ENCODE peak calls at places on chromosomes 1 and 21, in ten cellular contexts. N is GM23248; Y is stimulated activated CD4-positive, alpha-beta T cell treated with anti-CD3 and anti-CD28 coated beads, TNF-alpha, amount 100 ng/mL, for 24 hours; G is NCI-H1105 treated with DMSO at 0.1 percent for 48 hours; U is iris pigment epithelial cell; J is BE2C; L is fibroblast of gingiva; I is endothelial cell of umbilical vein; V is C1 segment of cervical spinal cord; W is SHP77. Z is an unnamed sample.

GRCh38 chr1:182054698-182055326 is 6.7 kb downstream of the ZNF648 start:
- DNase-seq in G (peak), U (peak), V (no peak), I (peak), J (peak), L (no peak), Y (peak), W (peak), N (peak), Z (no peak)

GRCh38 chr21:41943468-41944250 is 10.2 kb downstream of the C2CD2 start:
- DNase-seq in G (no peak), J (no peak), V (no peak), W (no peak), U (no peak), Y (no peak), L (no peak), N (no peak), I (no peak), Z (no peak)

GRCh38 chr1:20278692-20279130 is 12.0 kb upstream of the VWA5B1 start:
- DNase-seq in N (no peak), Y (no peak), L (no peak), W (no peak), I (no peak), V (no peak), U (no peak), J (no peak), G (no peak), Z (no peak)

GRCh38 chr1:201254625-201255469 is 28.5 kb upstream of the PKP1 start:
- DNase-seq in U (peak), N (peak), J (peak), L (no peak), I (peak), G (peak), W (peak), Y (peak), V (no peak), Z (no peak)

GRCh38 chr1:96557336-96557735 is 164.2 kb upstream of the PTBP2 start:
- DNase-seq in L (peak), U (no peak), W (no peak), N (peak), V (no peak), J (no peak), I (no peak), Y (no peak), G (no peak), Z (no peak)

GRCh38 chr1:152325111-152325510 is at the start of gene FLG:
- DNase-seq in L (no peak), W (no peak), V (no peak), G (no peak), J (no peak), N (no peak), Y (no peak), U (no peak), I (no peak), Z (no peak)

GRCh38 chr1:42910985-42911384 is 47.7 kb downstream of the SLC2A1 start:
- DNase-seq in N (no peak), G (no peak), J (no peak), V (no peak), U (no peak), W (no peak), L (no peak), I (no peak), Y (no peak), Z (no peak)

GRCh38 chr1:155729031-155729898 is 40.4 kb downstream of the DAP3 start:
- DNase-seq in L (peak), U (peak), J (peak), V (no peak), G (peak), I (peak), Y (no peak), N (peak), W (peak), Z (peak)

GRCh38 chr1:101144868-101145808 is 91.7 kb upstream of the S1PR1 start:
- DNase-seq in N (peak), I (no peak), G (no peak), Y (no peak), J (no peak), W (no peak), V (no peak), U (peak), L (no peak), Z (no peak)

Z was measured in amygdala.